ENCODE peak calls at places on chromosome 1, in six cellular contexts. M is ovary; Q is left lung; J is activated T-cell treated with anti-CD3 and anti-CD28 coated beads for 1 hour; I is cerebellar cortex; C is stimulated activated CD4-positive, alpha-beta T cell treated with anti-CD3 and anti-CD28 coated beads, Interleukin-1b, Interleukin-23, amount 100 ng/mL, for 1 hour. G is an unnamed sample.

GRCh38 chr1:154191990-154192450 is at the start of gene TPM3:
- DNase-seq in J (no peak), Q (no peak), I (no peak), C (no peak), M (no peak), G (no peak)

GRCh38 chr1:199310701-199311100 is 671.9 kb downstream of the PTPRC start:
- DNase-seq in Q (no peak), C (no peak), I (no peak), J (no peak), M (no peak), G (no peak)

GRCh38 chr1:201251851-201252430 is 31.4 kb upstream of the PKP1 start:
- DNase-seq in J (no peak), I (no peak), C (no peak), Q (no peak), M (no peak), G (no peak)

GRCh38 chr1:179817789-179818188 is 59.8 kb downstream of the TOR1AIP2 start:
- DNase-seq in J (no peak), I (no peak), C (no peak), Q (no peak), M (peak; percentile 54), G (no peak)

GRCh38 chr1:186848509-186849130 is 19.9 kb downstream of the PLA2G4A start:
- DNase-seq in Q (no peak), J (no peak), I (no peak), M (no peak), C (no peak), G (no peak)

GRCh38 chr1:207831517-207832327 is 79.2 kb downstream of the CD34 start:
- DNase-seq in Q (no peak), M (no peak), J (no peak), C (no peak), I (no peak), G (no peak)

GRCh38 chr1:231938651-231939050 is 312.1 kb downstream of the DISC1 start:
- DNase-seq in J (no peak), Q (no peak), I (no peak), C (no peak), M (no peak), G (no peak)

GRCh38 chr1:37765937-37766664 is 1.2 kb upstream of the EPHA10 start:
- DNase-seq in J (no peak), M (no peak), C (no peak), Q (no peak), I (peak; percentile 20), G (no peak)

GRCh38 chr1:230977781-230978490 is 725 bp downstream of the TTC13 start:
- DNase-seq in M (no peak), I (peak; percentile 22), Q (peak; percentile 87), C (no peak), J (peak; percentile 19), G (peak; percentile 21)

GRCh38 chr1:27306071-27306470 is 15.9 kb upstream of the TMEM222 start:
- DNase-seq in I (no peak), Q (no peak), M (no peak), J (no peak), C (no peak), G (no peak)

GRCh38 chr1:47752560-47752959 is 244.6 kb downstream of the TRABD2B start:
- DNase-seq in M (no peak), I (no peak), Q (no peak), C (no peak), J (no peak), G (no peak)

GRCh38 chr1:39890267-39890666 is 7.0 kb upstream of the TRIT1 start:
- DNase-seq in Q (no peak), M (no peak), I (no peak), J (no peak), C (no peak), G (no peak)

GRCh38 chr1:212024469-212025149 is 10.7 kb downstream of the INTS7 start:
- DNase-seq in J (no peak), C (no peak), M (no peak), I (no peak), Q (no peak), G (no peak)

GRCh38 chr1:48530727-48531351 is 58.8 kb upstream of the SPATA6 start:
- DNase-seq in Q (peak; percentile 70), J (no peak), C (no peak), I (peak; percentile 51), M (no peak), G (peak; percentile 34)

GRCh38 chr1:171984850-171985485 is 143.7 kb downstream of the DNM3 start:
- DNase-seq in M (no peak), I (peak; percentile 62), C (no peak), J (no peak), Q (no peak), G (peak; percentile 50)

GRCh38 chr1:107141491-107142369 is 891 bp downstream of the NTNG1 start:
- DNase-seq in C (no peak), M (no peak), J (no peak), Q (peak; percentile 77), I (peak; percentile 77), G (peak; percentile 56)

GRCh38 chr1:25520446-25521061 is 22.9 kb upstream of the LDLRAP1 start:
- DNase-seq in C (peak; percentile 53), M (peak; percentile 83), I (peak; percentile 86), Q (no peak), J (peak; percentile 72), G (no peak)

GRCh38 chr1:99305626-99306025 is 41.3 kb downstream of the PLPPR4 start:
- DNase-seq in I (no peak), J (no peak), M (no peak), Q (no peak), C (no peak), G (no peak)

GRCh38 chr1:100309863-100310262 is 42.4 kb upstream of the CDC14A start:
- DNase-seq in Q (no peak), J (no peak), I (no peak), C (no peak), M (no peak), G (no peak)

GRCh38 chr1:8902765-8903164 is 24.3 kb upstream of the ENO1 start:
- DNase-seq in C (no peak), I (no peak), M (no peak), Q (no peak), J (no peak), G (no peak)

GRCh38 chr1:29579821-29580425 is 343.6 kb downstream of the PTPRU start:
- DNase-seq in J (no peak), C (no peak), M (no peak), I (no peak), Q (no peak), G (no peak)

GRCh38 chr1:111739984-111740765 is 980 bp upstream of the INKA2 start:
- DNase-seq in J (no peak), C (no peak), M (peak; percentile 81), Q (peak; percentile 90), I (peak; percentile 80), G (peak; percentile 58)

GRCh38 chr1:76501576-76502219 is 365.6 kb upstream of the ST6GALNAC5 start:
- DNase-seq in C (no peak), I (no peak), J (no peak), Q (no peak), M (no peak), G (no peak)

GRCh38 chr1:186404454-186405051 is 28.9 kb downstream of the ODR4 start:
- DNase-seq in M (no peak), J (no peak), C (no peak), I (peak; percentile 22), Q (no peak), G (peak; percentile 17)

G was measured in putamen.